ENCODE peak calls at places on chromosome 11, in ten cellular contexts. D is stimulated activated CD8-positive, alpha-beta memory T cell treated with anti-CD3 and anti-CD28 coated beads, Interleukin-4, amount 100 ng/mL, for 48 hours; K is CD4-positive, alpha-beta memory T cell; B is chondrocyte; U is stimulated activated CD4-positive, alpha-beta T cell treated with anti-CD3 and anti-CD28 coated beads, Interleukin-12 subunit alpha, Interleukin-12 subunit beta, amount 100 ng/mL, for 4 hours; N is activated CD8-positive, alpha-beta memory T cell treated with anti-CD3 and anti-CD28 coated beads for 1 hour; X is CD8-positive, alpha-beta T cell; M is ureter; J is WERI-Rb-1; P is heart left ventricle. Y is an unnamed sample.

GRCh38 chr11:6563121-6563619 is 40.2 kb downstream of the RRP8 start:
- DNase-seq in N (no peak), J (no peak), X (no peak), M (no peak), B (no peak), U (no peak), K (no peak), P (no peak), D (no peak), Y (no peak)

GRCh38 chr11:67646535-67647336 is 3.8 kb downstream of the ACY3 start:
- DNase-seq in M (peak), N (no peak), B (no peak), X (peak), K (peak), U (no peak), J (no peak), D (peak), P (no peak), Y (peak)

GRCh38 chr11:78909386-78909785 is 334.7 kb upstream of the NARS2 start:
- DNase-seq in X (no peak), M (no peak), P (no peak), J (no peak), B (no peak), U (no peak), N (no peak), D (no peak), K (no peak), Y (no peak)

GRCh38 chr11:117315285-117316196 is 515 bp downstream of the BACE1 start:
- DNase-seq in P (peak), N (no peak), B (no peak), K (peak), J (no peak), X (no peak), M (no peak), U (peak), D (peak), Y (no peak)

GRCh38 chr11:122735031-122735430 is 79.5 kb downstream of the UBASH3B start:
- DNase-seq in D (no peak), P (no peak), J (no peak), K (no peak), B (no peak), X (no peak), U (no peak), N (no peak), M (no peak), Y (no peak)

GRCh38 chr11:120520091-120520822 is 8.7 kb downstream of the GRIK4 start:
- DNase-seq in D (no peak), U (no peak), M (no peak), K (no peak), N (no peak), B (no peak), X (no peak), P (no peak), J (no peak), Y (no peak)

GRCh38 chr11:113577356-113578163 is 102.4 kb upstream of the DRD2 start:
- DNase-seq in P (no peak), U (no peak), K (no peak), D (no peak), B (no peak), J (peak), M (no peak), N (no peak), X (no peak), Y (no peak)

GRCh38 chr11:94028436-94028835 is 7.3 kb downstream of the HEPHL1 start:
- DNase-seq in N (no peak), U (no peak), X (no peak), M (no peak), J (no peak), P (no peak), B (no peak), D (no peak), K (no peak), Y (no peak)

GRCh38 chr11:130871616-130872015 is 44.7 kb downstream of the SNX19 start:
- DNase-seq in X (no peak), D (no peak), N (no peak), B (no peak), P (no peak), M (no peak), U (no peak), J (no peak), K (no peak), Y (no peak)

GRCh38 chr11:79686703-79687419 is 246.0 kb upstream of the TENM4 start:
- DNase-seq in K (no peak), N (no peak), B (no peak), X (no peak), U (no peak), J (no peak), P (no peak), D (no peak), M (no peak), Y (no peak)

GRCh38 chr11:97110376-97110775 is 720.6 kb downstream of the JRKL start:
- DNase-seq in J (no peak), D (no peak), B (no peak), K (no peak), X (no peak), M (no peak), P (no peak), N (no peak), U (no peak), Y (no peak)

GRCh38 chr11:65213322-65214211 is 31.8 kb downstream of the CAPN1 start:
- DNase-seq in P (no peak), K (no peak), D (peak), J (no peak), B (no peak), U (no peak), X (no peak), M (no peak), N (no peak), Y (no peak)

GRCh38 chr11:99932684-99933083 is 754.4 kb upstream of the ARHGAP42 start:
- DNase-seq in K (no peak), P (no peak), B (no peak), U (no peak), D (no peak), J (no peak), N (no peak), M (no peak), X (no peak), Y (no peak)

GRCh38 chr11:32379714-32380113 is 55.6 kb downstream of the WT1 start:
- DNase-seq in J (no peak), U (no peak), D (no peak), K (no peak), N (no peak), M (no peak), B (no peak), P (no peak), X (no peak), Y (no peak)

GRCh38 chr11:17163742-17164141 is 44.0 kb downstream of the PIK3C2A start:
- DNase-seq in D (no peak), B (no peak), M (no peak), X (no peak), J (no peak), U (no peak), N (no peak), K (no peak), P (no peak), Y (no peak)

GRCh38 chr11:120137611-120138521 is at the start of gene TRIM29:
- DNase-seq in K (no peak), D (no peak), J (no peak), U (no peak), M (peak), N (no peak), P (peak), X (peak), B (peak), Y (no peak)

GRCh38 chr11:970319-970871 is 44.7 kb downstream of the AP2A2 start:
- DNase-seq in M (no peak), B (no peak), P (no peak), N (no peak), U (no peak), K (peak), J (no peak), X (peak), D (no peak), Y (no peak)

GRCh38 chr11:60977224-60977623 is 5.7 kb downstream of the CD6 start:
- DNase-seq in B (peak), D (no peak), N (no peak), U (no peak), J (no peak), P (no peak), M (no peak), X (no peak), K (no peak), Y (no peak)

GRCh38 chr11:66845876-66846212 is 2.6 kb downstream of the RCE1 start:
- DNase-seq in J (no peak), U (no peak), X (no peak), B (peak), N (no peak), D (peak), P (no peak), K (no peak), M (peak), Y (no peak)

GRCh38 chr11:64725601-64726139 is 2.7 kb upstream of the NRXN2 start:
- DNase-seq in N (no peak), M (no peak), U (no peak), B (no peak), J (no peak), D (no peak), X (no peak), P (no peak), K (no peak), Y (no peak)

GRCh38 chr11:47724041-47724729 is 9.0 kb upstream of the AGBL2 start:
- DNase-seq in P (no peak), K (no peak), N (no peak), D (no peak), U (no peak), X (no peak), J (no peak), M (no peak), B (no peak), Y (no peak)

GRCh38 chr11:116421529-116422185 is 351.1 kb downstream of the BUD13 start:
- DNase-seq in M (no peak), J (peak), D (no peak), X (no peak), B (no peak), K (no peak), P (no peak), U (no peak), N (no peak), Y (no peak)

GRCh38 chr11:63243533-63243932 is at the start of gene SLC22A25:
- DNase-seq in N (no peak), D (no peak), X (no peak), J (no peak), B (no peak), U (no peak), M (no peak), K (no peak), P (no peak), Y (no peak)

GRCh38 chr11:74696488-74696887 is 34.7 kb downstream of the CHRDL2 start:
- DNase-seq in U (no peak), B (no peak), P (no peak), X (no peak), D (no peak), N (no peak), K (no peak), M (no peak), J (no peak), Y (no peak)

GRCh38 chr11:11973866-11974265 is 34.6 kb downstream of the DKK3 start:
- DNase-seq in B (no peak), U (no peak), K (no peak), D (no peak), X (peak), M (no peak), J (no peak), N (no peak), P (peak), Y (no peak)

GRCh38 chr11:10522921-10523320 is 18.1 kb downstream of the RNF141 start:
- DNase-seq in K (no peak), X (no peak), D (no peak), J (no peak), U (no peak), B (no peak), N (no peak), M (no peak), P (no peak), Y (no peak)

GRCh38 chr11:3056296-3057068 is 741 bp downstream of the CARS1 start:
- DNase-seq in N (no peak), B (peak), X (peak), J (no peak), M (no peak), K (peak), D (peak), U (peak), P (peak), Y (peak)

GRCh38 chr11:65506316-65506769 is 7.5 kb downstream of the MALAT1 start:
- DNase-seq in D (no peak), M (no peak), N (no peak), J (no peak), P (no peak), U (no peak), B (no peak), K (peak), X (no peak), Y (no peak)

GRCh38 chr11:12070446-12071267 is 39.7 kb upstream of the MICAL2 start:
- DNase-seq in U (no peak), D (no peak), N (no peak), J (no peak), K (no peak), X (no peak), M (no peak), P (no peak), B (no peak), Y (no peak)

GRCh38 chr11:112773256-112773655 is 188.0 kb upstream of the NCAM1 start:
- DNase-seq in P (no peak), J (no peak), U (no peak), B (no peak), D (no peak), N (no peak), K (no peak), M (no peak), X (no peak), Y (no peak)

Y was measured in NAMALWA.